ENCODE peak calls at places on chromosomes 1 and 21, in four cellular contexts. P, T, S and V are unnamed samples. For H3K36me3, the result is how much of the 10 kb centered on the place peaks cover.

GRCh38 chr1:84972377-84972987 is 24.4 kb downstream of the MCOLN2 start:
- DNase-seq in P (no peak), T (no peak), S (no peak), V (no peak)

GRCh38 chr1:6475381-6476133 is 9.6 kb upstream of the TNFRSF25 start:
- DNase-seq in P (peak), T (peak), S (peak), V (peak)

GRCh38 chr21:23398726-23399125 is 2208.6 kb downstream of the MRPL39 start:
- DNase-seq in T (no peak), S (no peak), P (no peak), V (no peak)

GRCh38 chr1:68231627-68232303 is 558 bp downstream of the WLS start:
- DNase-seq in P (peak), T (peak), S (peak), V (peak)

GRCh38 chr1:8097077-8097799 is 71.1 kb upstream of the ERRFI1 start:
- DNase-seq in S (peak), T (no peak), P (peak), V (no peak)

GRCh38 chr1:99590578-99591209 is 55.2 kb upstream of the PALMD start:
- DNase-seq in S (peak), P (no peak), T (no peak), V (no peak)

GRCh38 chr1:37152491-37152890 is 118.2 kb upstream of the GRIK3 start:
- DNase-seq in T (peak), S (no peak), P (no peak), V (no peak)

GRCh38 chr21:34639882-34640788 is 25.2 kb upstream of the RCAN1 start:
- DNase-seq in P (no peak), T (no peak), S (peak), V (no peak)

DNA sequence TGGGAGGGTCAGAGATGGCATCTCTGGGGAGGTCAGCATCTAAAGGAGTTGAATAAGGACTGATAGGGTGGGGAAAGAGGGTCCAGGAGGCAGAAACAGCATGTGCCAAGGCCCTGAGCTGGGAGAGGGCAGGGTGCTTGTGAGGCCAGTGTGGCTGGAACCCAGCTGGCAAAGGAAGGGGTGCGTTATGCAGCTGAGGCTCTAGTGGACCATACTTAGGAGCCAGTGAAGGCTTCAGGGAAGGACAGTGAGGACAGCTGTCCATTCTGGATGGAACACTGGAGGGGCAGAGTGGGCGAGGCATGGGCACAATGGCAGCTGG is 57.1 kb upstream of the RPL11 start:
- DNase-seq in T (no peak), S (no peak), P (no peak), V (no peak)
- H3K27ac ChIP-seq in T (peak), S (peak), P (no peak), V (peak)

GRCh38 chr1:39105841-39106765 is 80.0 kb downstream of the NDUFS5 start:
- DNase-seq in P (peak), S (peak), T (peak), V (peak)

GRCh38 chr1:39105061-39105840 is 79.1 kb downstream of the NDUFS5 start:
- DNase-seq in S (peak), T (peak), P (peak), V (peak)

GRCh38 chr1:39104158-39105060 is 78.3 kb downstream of the NDUFS5 start:
- DNase-seq in S (peak), P (peak), T (peak), V (peak)

GRCh38 chr1:39102537-39103320 is 76.6 kb downstream of the NDUFS5 start:
- DNase-seq in S (peak), T (no peak), P (peak), V (no peak)

DNA sequence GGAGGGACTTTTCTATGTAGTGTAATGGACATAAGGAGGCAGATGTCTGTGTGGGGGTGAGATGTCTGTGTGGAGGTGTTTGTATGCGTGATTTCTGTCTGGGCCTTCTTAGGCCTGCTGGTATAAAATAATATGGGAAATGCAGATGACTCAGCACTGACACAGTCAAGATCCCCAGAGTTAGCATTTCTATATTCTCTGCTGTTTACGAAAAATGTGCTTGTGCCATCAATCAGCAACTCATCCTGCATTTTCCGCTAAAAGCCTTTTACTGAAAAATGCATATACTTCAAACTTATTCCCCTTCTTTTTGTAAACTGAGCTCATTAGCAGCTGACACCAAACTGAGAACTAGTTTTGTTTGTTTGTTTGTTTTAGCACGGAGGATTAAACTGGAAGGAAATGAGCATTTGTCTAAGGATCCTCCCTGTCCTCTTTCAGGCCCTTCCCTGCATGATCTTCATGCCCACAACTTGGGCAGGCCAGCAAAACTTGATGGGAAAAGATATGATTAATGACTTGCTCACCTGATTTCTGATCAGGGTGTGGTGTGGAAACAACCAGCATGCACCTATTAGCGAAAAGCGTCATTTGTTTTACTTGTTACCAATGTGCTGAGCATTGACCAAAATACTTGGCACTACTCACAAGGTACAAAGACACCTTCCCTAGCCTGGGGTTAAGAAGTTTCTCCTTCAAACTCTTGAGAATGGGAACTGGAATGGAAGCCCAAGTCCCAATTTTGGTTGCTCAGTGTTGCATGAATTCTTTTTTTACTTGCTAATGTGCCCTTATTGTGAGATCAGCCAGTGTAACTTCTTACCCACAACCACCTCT is 77.4 kb downstream of the NDUFS5 start:
- DNase-seq in S (peak), P (no peak), T (no peak), V (no peak)
- H3K4me3 ChIP-seq in S (no peak), P (no peak), T (no peak), V (no peak)

DNA sequence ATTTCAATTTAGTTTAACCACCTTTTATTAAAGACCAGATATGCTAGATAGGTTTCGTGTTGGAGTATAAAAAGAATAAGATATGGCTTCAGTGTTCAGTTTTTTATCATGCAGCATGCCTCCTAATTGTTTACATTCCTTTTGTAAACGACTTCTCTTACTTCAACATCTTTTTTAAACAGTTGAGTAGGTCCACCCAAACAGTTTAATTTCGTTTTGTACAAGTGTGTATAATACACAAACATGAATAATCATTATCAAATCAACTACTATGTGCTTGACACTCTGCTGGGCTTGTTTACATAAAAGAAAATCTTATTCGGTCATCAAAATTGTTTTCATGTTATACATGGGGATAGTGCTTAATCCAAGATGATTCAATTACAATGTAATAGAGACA is 906.3 kb upstream of the ADGRL4 start:
- DNase-seq in S (no peak), T (no peak), P (no peak), V (no peak)
- H3K36me3 ChIP-seq in S (under half), T (under half), P (under half), V (under half)

DNA sequence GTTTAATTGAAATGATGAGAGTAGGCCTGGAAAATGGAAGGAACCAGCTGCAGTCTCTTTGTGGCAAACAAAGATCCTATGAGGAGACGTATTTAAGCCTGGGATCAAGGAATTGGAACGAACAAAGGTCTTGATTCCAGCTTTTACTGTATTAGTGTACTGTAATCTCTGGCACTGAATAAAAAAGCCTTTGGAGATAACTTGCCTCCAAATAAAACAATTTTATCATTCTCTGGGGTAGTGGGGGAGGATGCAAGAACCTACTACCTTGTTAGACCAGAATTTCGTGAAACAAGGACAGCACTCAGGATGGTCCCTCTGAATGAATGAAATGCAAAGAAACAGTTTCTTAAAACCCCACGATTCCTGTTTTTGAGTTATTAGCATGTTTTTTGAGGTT is 134.2 kb downstream of the RWDD3 start:
- DNase-seq in P (no peak), S (no peak), T (no peak), V (no peak)
- H3K27ac ChIP-seq in P (no peak), S (no peak), T (no peak), V (no peak)

GRCh38 chr1:207088161-207088560 is 499 bp upstream of the C4BPB start:
- DNase-seq in P (no peak), S (no peak), T (no peak), V (no peak)

GRCh38 chr1:207089627-207090265 is 1.1 kb downstream of the C4BPB start:
- DNase-seq in S (no peak), T (no peak), P (no peak), V (no peak)

GRCh38 chr1:207088731-207089626 is at the start of gene C4BPB:
- DNase-seq in T (no peak), P (peak), S (no peak), V (no peak)

GRCh38 chr1:207085887-207086286 is 2.8 kb upstream of the C4BPB start:
- DNase-seq in T (no peak), S (no peak), P (no peak), V (no peak)

GRCh38 chr1:207091185-207091906 is 2.7 kb downstream of the C4BPB start:
- DNase-seq in S (no peak), P (no peak), T (no peak), V (no peak)
- H3K4me3 ChIP-seq in S (no peak), P (no peak), T (no peak), V (no peak)

GRCh38 chr1:226154593-226154992 is 31.9 kb downstream of the ACBD3 start:
- DNase-seq in T (no peak), P (no peak), S (no peak), V (no peak)
- H3K36me3 ChIP-seq in T (under half), P (half or more), S (half or more), V (half or more)

DNA sequence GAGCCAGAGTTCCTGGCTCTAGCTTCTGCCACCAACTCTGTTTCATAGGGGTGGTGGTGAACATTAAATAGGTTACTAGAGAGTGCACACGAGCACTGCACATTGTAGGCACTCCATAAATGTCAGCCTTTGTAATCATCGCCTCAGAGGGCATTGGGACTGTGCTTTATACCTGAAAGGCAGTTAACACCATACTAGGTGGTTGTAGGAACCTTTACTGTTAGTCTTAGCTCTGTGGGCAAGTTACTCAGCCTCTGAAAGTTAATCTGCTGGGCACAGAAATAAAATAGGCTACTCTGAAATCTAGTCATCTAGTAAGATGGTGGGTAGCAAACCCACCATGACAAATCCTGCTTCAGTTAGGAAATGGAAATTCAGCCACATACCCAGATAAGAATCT is 37.6 kb downstream of the ARID1A start:
- DNase-seq in S (no peak), T (no peak), P (no peak), V (no peak)
- H3K27ac ChIP-seq in S (peak), T (no peak), P (no peak), V (no peak)

GRCh38 chr21:25421327-25422028 is 185.8 kb downstream of the MRPL39 start:
- DNase-seq in S (peak), P (peak), T (no peak), V (no peak)
- H3K4me3 ChIP-seq in S (no peak), P (no peak), T (no peak), V (no peak)

DNA sequence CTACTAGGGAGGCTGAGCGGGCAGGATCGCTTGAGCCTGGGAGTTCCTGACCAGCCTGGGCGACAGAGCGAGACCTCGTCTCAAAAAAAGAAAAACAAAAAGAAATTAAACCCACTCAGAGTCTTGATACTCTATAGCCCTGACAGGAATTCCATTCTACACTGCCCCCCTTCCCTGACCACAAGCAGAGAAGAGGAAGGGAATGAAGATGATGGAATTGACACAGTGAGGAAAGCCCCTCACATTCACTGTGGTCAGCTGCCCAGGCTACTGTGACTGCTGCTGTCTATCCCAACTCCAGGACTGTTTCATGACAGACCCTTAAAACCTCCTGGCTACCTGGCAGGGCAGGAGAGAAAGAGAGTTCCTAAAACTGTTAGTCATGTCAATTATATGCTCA is 12.1 kb downstream of the LIN9 start:
- DNase-seq in T (no peak), P (no peak), S (no peak), V (no peak)
- H3K36me3 ChIP-seq in T (under half), P (under half), S (under half), V (under half)